ENCODE peak calls at places on chromosomes 6 and 20, in five cellular contexts. V, S, K, Z and A are unnamed samples.

GRCh38 chr6:126033696-126034095 is 47.4 kb downstream of the TRMT11 start:
- DNase-seq in S (peak), K (peak), Z (peak), V (no peak), A (peak)

GRCh38 chr6:154653853-154654252 is 79.4 kb upstream of the SCAF8 start:
- DNase-seq in V (no peak), K (peak), Z (peak), S (peak), A (peak)

GRCh38 chr20:15594296-15594695 is 979.0 kb downstream of the KIF16B start:
- DNase-seq in K (no peak), V (no peak), S (peak), Z (no peak), A (no peak)

GRCh38 chr6:97322811-97323210 is 39.8 kb upstream of the MMS22L start:
- DNase-seq in V (no peak), S (no peak), K (no peak), Z (no peak), A (peak)

GRCh38 chr6:120965814-120966213 is 368.5 kb downstream of the TBC1D32 start:
- DNase-seq in Z (no peak), V (no peak), S (no peak), K (no peak), A (no peak)

GRCh38 chr6:1065986-1066385 is 245.9 kb upstream of the FOXQ1 start:
- DNase-seq in V (no peak), Z (no peak), K (no peak), S (no peak), A (no peak)

GRCh38 chr6:167311286-167311685 is 13.6 kb upstream of the TTLL2 start:
- DNase-seq in V (no peak), Z (no peak), S (no peak), K (no peak), A (no peak)

GRCh38 chr6:76381612-76382011 is 309.1 kb upstream of the IMPG1 start:
- DNase-seq in Z (no peak), V (no peak), S (no peak), K (no peak), A (no peak)

GRCh38 chr6:57190140-57190539 is 18.0 kb downstream of the BAG2 start:
- DNase-seq in K (no peak), Z (no peak), V (no peak), S (no peak), A (no peak)